ENCODE peak calls at places on chromosomes 3 and 15, in ten cellular contexts. One of them, this sample, is unnamed.

GRCh38 chr3:58646503-58646902 is 20.1 kb downstream of the FAM3D start:
- DNase-seq in Panc1: no peak
- DNase-seq in sigmoid colon: no peak
- DNase-seq in ovary: no peak
- DNase-seq in tibial artery: no peak
- DNase-seq in endodermal cell: no peak
- DNase-seq in heart right ventricle: no peak
- DNase-seq in adrenal gland: no peak
- DNase-seq in upper lobe of left lung: no peak
- DNase-seq in endothelial cell of umbilical vein: peak; percentile 51
- DNase-seq in this sample: no peak

GRCh38 chr3:157159037-157159761 is 748 bp downstream of the CCNL1 start:
- DNase-seq in endothelial cell of umbilical vein: peak; percentile 58
- DNase-seq in ovary: peak; percentile 67
- DNase-seq in Panc1: no peak
- DNase-seq in sigmoid colon: peak; percentile 82
- DNase-seq in endodermal cell: peak; percentile 88
- DNase-seq in tibial artery: peak; percentile 41
- DNase-seq in upper lobe of left lung: peak; percentile 74
- DNase-seq in heart right ventricle: peak; percentile 62
- DNase-seq in adrenal gland: peak; percentile 77
- DNase-seq in this sample: peak; percentile 83

GRCh38 chr15:22883196-22883595 is 44.7 kb downstream of the NIPA2 start:
- DNase-seq in Panc1: no peak
- DNase-seq in endodermal cell: no peak
- DNase-seq in sigmoid colon: no peak
- DNase-seq in endothelial cell of umbilical vein: no peak
- DNase-seq in ovary: no peak
- DNase-seq in upper lobe of left lung: no peak
- DNase-seq in heart right ventricle: no peak
- DNase-seq in adrenal gland: no peak
- DNase-seq in tibial artery: no peak
- DNase-seq in this sample: no peak

GRCh38 chr3:161217496-161217895 is 3.6 kb upstream of the NMD3 start:
- DNase-seq in sigmoid colon: no peak
- DNase-seq in adrenal gland: no peak
- DNase-seq in heart right ventricle: peak; percentile 50
- DNase-seq in Panc1: no peak
- DNase-seq in ovary: no peak
- DNase-seq in endodermal cell: no peak
- DNase-seq in tibial artery: no peak
- DNase-seq in endothelial cell of umbilical vein: no peak
- DNase-seq in upper lobe of left lung: no peak
- DNase-seq in this sample: no peak

GRCh38 chr15:65740148-65740547 is 51.9 kb downstream of the DENND4A start:
- DNase-seq in endothelial cell of umbilical vein: no peak
- DNase-seq in endodermal cell: no peak
- DNase-seq in adrenal gland: no peak
- DNase-seq in sigmoid colon: no peak
- DNase-seq in Panc1: no peak
- DNase-seq in heart right ventricle: no peak
- DNase-seq in ovary: no peak
- DNase-seq in tibial artery: no peak
- DNase-seq in upper lobe of left lung: no peak
- DNase-seq in this sample: no peak

GRCh38 chr3:10557783-10558373 is 52.5 kb upstream of the ATP2B2 start:
- DNase-seq in tibial artery: no peak
- DNase-seq in Panc1: no peak
- DNase-seq in sigmoid colon: peak; percentile 27
- DNase-seq in endodermal cell: peak; percentile 30
- DNase-seq in ovary: no peak
- DNase-seq in upper lobe of left lung: peak; percentile 7
- DNase-seq in endothelial cell of umbilical vein: no peak
- DNase-seq in adrenal gland: peak; percentile 40
- DNase-seq in heart right ventricle: no peak
- DNase-seq in this sample: no peak

GRCh38 chr15:36362508-36362907 is 216.9 kb upstream of the CDIN1 start:
- DNase-seq in upper lobe of left lung: no peak
- DNase-seq in sigmoid colon: no peak
- DNase-seq in Panc1: no peak
- DNase-seq in endothelial cell of umbilical vein: no peak
- DNase-seq in endodermal cell: no peak
- DNase-seq in adrenal gland: no peak
- DNase-seq in heart right ventricle: peak; percentile 7
- DNase-seq in ovary: no peak
- DNase-seq in tibial artery: no peak
- DNase-seq in this sample: no peak

GRCh38 chr15:58678683-58679082 is 70.8 kb downstream of the ADAM10 start:
- DNase-seq in ovary: no peak
- DNase-seq in sigmoid colon: no peak
- DNase-seq in upper lobe of left lung: no peak
- DNase-seq in endothelial cell of umbilical vein: peak; percentile 55
- DNase-seq in endodermal cell: no peak
- DNase-seq in tibial artery: no peak
- DNase-seq in adrenal gland: no peak
- DNase-seq in Panc1: no peak
- DNase-seq in heart right ventricle: no peak
- DNase-seq in this sample: no peak

GRCh38 chr3:48695113-48695753 is 9.5 kb upstream of the NCKIPSD start:
- DNase-seq in sigmoid colon: peak; percentile 90
- DNase-seq in Panc1: no peak
- DNase-seq in adrenal gland: no peak
- DNase-seq in endothelial cell of umbilical vein: peak; percentile 57
- DNase-seq in heart right ventricle: peak; percentile 62
- DNase-seq in endodermal cell: peak; percentile 91
- DNase-seq in tibial artery: peak; percentile 74
- DNase-seq in upper lobe of left lung: no peak
- DNase-seq in ovary: peak; percentile 77
- DNase-seq in this sample: no peak

GRCh38 chr3:177731644-177732268 is 534.5 kb upstream of the TBL1XR1 start:
- DNase-seq in upper lobe of left lung: no peak
- DNase-seq in heart right ventricle: no peak
- DNase-seq in tibial artery: no peak
- DNase-seq in endodermal cell: no peak
- DNase-seq in endothelial cell of umbilical vein: no peak
- DNase-seq in adrenal gland: no peak
- DNase-seq in ovary: no peak
- DNase-seq in Panc1: no peak
- DNase-seq in sigmoid colon: no peak
- DNase-seq in this sample: no peak

GRCh38 chr3:7144696-7145308 is 283.9 kb downstream of the GRM7 start:
- DNase-seq in adrenal gland: no peak
- DNase-seq in sigmoid colon: no peak
- DNase-seq in heart right ventricle: no peak
- DNase-seq in endodermal cell: peak; percentile 74
- DNase-seq in ovary: no peak
- DNase-seq in endothelial cell of umbilical vein: peak; percentile 36
- DNase-seq in Panc1: peak; percentile 5
- DNase-seq in upper lobe of left lung: no peak
- DNase-seq in tibial artery: no peak
- DNase-seq in this sample: no peak

GRCh38 chr3:38454884-38455638 is 1.4 kb downstream of the ACVR2B start:
- DNase-seq in tibial artery: peak; percentile 67
- DNase-seq in upper lobe of left lung: peak; percentile 85
- DNase-seq in ovary: peak; percentile 88
- DNase-seq in Panc1: no peak
- DNase-seq in endodermal cell: peak; percentile 96
- DNase-seq in adrenal gland: peak; percentile 91
- DNase-seq in endothelial cell of umbilical vein: peak; percentile 50
- DNase-seq in sigmoid colon: peak; percentile 90
- DNase-seq in heart right ventricle: peak; percentile 76
- DNase-seq in this sample: peak; percentile 75

GRCh38 chr3:44337253-44337652 is 1.3 kb upstream of the TCAIM start:
- DNase-seq in ovary: no peak
- DNase-seq in tibial artery: no peak
- DNase-seq in endodermal cell: peak; percentile 52
- DNase-seq in upper lobe of left lung: no peak
- DNase-seq in heart right ventricle: no peak
- DNase-seq in endothelial cell of umbilical vein: no peak
- DNase-seq in Panc1: no peak
- DNase-seq in sigmoid colon: no peak
- DNase-seq in adrenal gland: no peak
- DNase-seq in this sample: no peak

GRCh38 chr3:126982125-126982521 is 792 bp upstream of the PLXNA1 start:
- DNase-seq in ovary: peak; percentile 47
- DNase-seq in sigmoid colon: no peak
- DNase-seq in heart right ventricle: no peak
- DNase-seq in tibial artery: no peak
- DNase-seq in endothelial cell of umbilical vein: no peak
- DNase-seq in Panc1: no peak
- DNase-seq in endodermal cell: no peak
- DNase-seq in upper lobe of left lung: no peak
- DNase-seq in adrenal gland: no peak
- DNase-seq in this sample: no peak

GRCh38 chr3:187063286-187064081 is 75.8 kb downstream of the RPL39L start:
- DNase-seq in heart right ventricle: no peak
- DNase-seq in endothelial cell of umbilical vein: no peak
- DNase-seq in endodermal cell: peak; percentile 46
- DNase-seq in ovary: no peak
- DNase-seq in sigmoid colon: no peak
- DNase-seq in adrenal gland: no peak
- DNase-seq in Panc1: no peak
- DNase-seq in tibial artery: no peak
- DNase-seq in upper lobe of left lung: peak; percentile 67
- DNase-seq in this sample: no peak

DNA sequence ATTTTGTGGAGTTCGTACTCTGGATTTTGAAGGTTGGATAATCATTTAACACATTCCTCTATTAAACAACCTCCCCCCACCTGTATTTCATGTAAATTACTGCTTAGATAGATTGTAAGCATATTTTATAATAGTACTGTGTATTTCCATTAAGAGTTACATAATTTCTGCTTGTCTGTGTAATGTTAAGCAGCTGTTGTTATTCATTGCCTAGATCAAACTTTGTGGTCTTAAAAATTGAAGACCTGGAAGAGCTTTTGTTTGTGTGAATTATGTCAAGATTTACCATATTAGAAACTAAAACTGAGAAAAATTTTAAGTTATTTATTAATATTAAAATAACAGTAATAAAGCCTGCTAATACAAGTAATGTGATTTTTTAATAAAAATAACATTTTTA is 11.1 kb downstream of the SETD5 start:
- DNase-seq in adrenal gland: no peak
- DNase-seq in tibial artery: no peak
- DNase-seq in Panc1: no peak
- DNase-seq in upper lobe of left lung: no peak
- DNase-seq in heart right ventricle: no peak
- DNase-seq in sigmoid colon: no peak
- DNase-seq in endothelial cell of umbilical vein: no peak
- DNase-seq in endodermal cell: no peak
- DNase-seq in ovary: no peak
- DNase-seq in this sample: no peak
- H3K4me1 ChIP-seq in adrenal gland: peaks cover 95% of the 10 kb centered on the region
- H3K4me1 ChIP-seq in tibial artery: peaks cover 28% of the 10 kb centered on the region
- H3K4me1 ChIP-seq in Panc1: peaks cover 22% of the 10 kb centered on the region
- H3K4me1 ChIP-seq in upper lobe of left lung: peaks cover 35% of the 10 kb centered on the region
- H3K4me1 ChIP-seq in heart right ventricle: peaks cover 68% of the 10 kb centered on the region
- H3K4me1 ChIP-seq in sigmoid colon: no peaks in the 10 kb centered on the region
- H3K4me1 ChIP-seq in endothelial cell of umbilical vein: peaks cover 9% of the 10 kb centered on the region
- H3K4me1 ChIP-seq in endodermal cell: peaks cover 2% of the 10 kb centered on the region
- H3K4me1 ChIP-seq in ovary: peaks cover 20% of the 10 kb centered on the region
- H3K4me1 ChIP-seq in this sample: peaks cover 87% of the 10 kb centered on the region

DNA sequence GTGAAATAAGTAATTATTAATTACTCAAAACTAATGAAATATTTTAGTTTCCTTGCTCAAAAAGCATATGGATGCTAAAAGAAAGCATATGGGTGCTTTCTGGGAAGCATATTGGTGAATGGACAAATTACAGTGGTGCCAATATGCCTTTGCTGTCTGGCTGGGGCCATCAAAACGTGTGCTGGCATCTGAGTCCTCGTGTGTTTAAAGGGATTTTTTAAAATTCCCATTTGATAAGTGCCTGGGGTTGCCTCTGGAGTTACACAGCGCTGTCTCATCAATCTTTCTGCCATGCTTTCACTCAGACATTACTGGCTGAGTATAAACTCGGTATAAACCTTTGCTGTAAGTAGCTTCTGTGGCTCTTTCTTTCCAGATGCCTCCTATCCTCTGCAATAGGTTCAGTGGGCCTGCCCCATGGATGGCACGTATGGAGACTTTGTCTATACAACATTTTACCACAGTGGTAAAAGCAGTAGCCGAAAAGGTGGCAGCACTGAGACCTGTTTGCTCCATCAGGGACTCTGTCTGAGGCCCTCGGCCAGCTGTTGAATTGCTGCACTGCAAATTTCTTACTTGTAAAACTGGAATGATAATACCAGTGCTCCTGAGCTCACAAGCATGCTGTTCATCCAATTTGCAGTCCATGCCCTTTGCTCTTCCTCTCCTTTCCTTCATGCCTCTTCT is 195.5 kb downstream of the LPP start:
- DNase-seq in ovary: no peak
- DNase-seq in sigmoid colon: no peak
- DNase-seq in Panc1: no peak
- DNase-seq in tibial artery: no peak
- DNase-seq in endodermal cell: peak; percentile 72
- DNase-seq in endothelial cell of umbilical vein: no peak
- DNase-seq in adrenal gland: no peak
- DNase-seq in heart right ventricle: peak; percentile 21
- DNase-seq in upper lobe of left lung: no peak
- DNase-seq in this sample: no peak
- H3K27ac ChIP-seq in ovary: peak overlapping the region; percentile 55
- H3K27ac ChIP-seq in sigmoid colon: peak overlapping the region; percentile 44
- H3K27ac ChIP-seq in Panc1: no peak overlapping the region
- H3K27ac ChIP-seq in tibial artery: peak overlapping the region; percentile 68
- H3K27ac ChIP-seq in endodermal cell: no peak overlapping the region
- H3K27ac ChIP-seq in endothelial cell of umbilical vein: no peak overlapping the region
- H3K27ac ChIP-seq in adrenal gland: peak overlapping the region; percentile 23
- H3K27ac ChIP-seq in heart right ventricle: peak overlapping the region; percentile 37
- H3K27ac ChIP-seq in upper lobe of left lung: no peak overlapping the region
- H3K27ac ChIP-seq in this sample: no peak overlapping the region

DNA sequence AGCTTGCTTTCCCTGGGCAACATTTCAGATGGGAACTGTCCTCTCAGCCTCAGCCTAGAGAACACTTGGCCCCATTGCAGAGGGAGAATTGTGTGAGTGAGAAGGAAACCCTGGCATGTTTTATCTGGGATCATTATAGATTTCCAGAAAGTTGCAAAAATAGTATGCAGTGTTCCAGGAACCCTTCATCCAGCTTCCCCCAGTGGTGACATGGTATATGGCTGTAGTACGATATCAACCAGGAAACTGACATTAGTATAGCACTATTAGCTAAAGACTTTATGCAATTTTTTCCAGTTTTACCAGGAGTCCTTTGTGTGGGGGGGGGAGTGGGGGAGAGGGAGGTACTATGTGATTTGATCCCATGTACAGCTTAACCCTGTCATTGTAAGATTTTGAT is 166.2 kb upstream of the KBTBD8 start:
- DNase-seq in upper lobe of left lung: no peak
- DNase-seq in adrenal gland: no peak
- DNase-seq in endothelial cell of umbilical vein: no peak
- DNase-seq in sigmoid colon: no peak
- DNase-seq in endodermal cell: no peak
- DNase-seq in ovary: no peak
- DNase-seq in tibial artery: no peak
- DNase-seq in Panc1: no peak
- DNase-seq in heart right ventricle: no peak
- DNase-seq in this sample: no peak
- TF ChIP-seq CTCF in upper lobe of left lung: no peak
- TF ChIP-seq CTCF in adrenal gland: no peak
- TF ChIP-seq CTCF in endothelial cell of umbilical vein: no peak
- TF ChIP-seq CTCF in sigmoid colon: no peak
- TF ChIP-seq CTCF in endodermal cell: no peak
- TF ChIP-seq CTCF in ovary: no peak
- TF ChIP-seq CTCF in tibial artery: no peak
- TF ChIP-seq CTCF in Panc1: no peak
- TF ChIP-seq CTCF in heart right ventricle: no peak
- TF ChIP-seq CTCF in this sample: no peak

GRCh38 chr3:13891492-13892073 is 11.7 kb upstream of the WNT7A start:
- DNase-seq in ovary: no peak
- DNase-seq in tibial artery: peak; percentile 10
- DNase-seq in sigmoid colon: no peak
- DNase-seq in Panc1: no peak
- DNase-seq in adrenal gland: no peak
- DNase-seq in endodermal cell: peak; percentile 75
- DNase-seq in upper lobe of left lung: peak; percentile 70
- DNase-seq in endothelial cell of umbilical vein: no peak
- DNase-seq in heart right ventricle: no peak
- DNase-seq in this sample: no peak
- H3K4me1 ChIP-seq in ovary: peaks cover 2% of the 10 kb centered on the region
- H3K4me1 ChIP-seq in tibial artery: peaks cover 7% of the 10 kb centered on the region
- H3K4me1 ChIP-seq in sigmoid colon: no peaks in the 10 kb centered on the region
- H3K4me1 ChIP-seq in Panc1: peaks cover 6% of the 10 kb centered on the region
- H3K4me1 ChIP-seq in adrenal gland: peaks cover 6% of the 10 kb centered on the region
- H3K4me1 ChIP-seq in endodermal cell: no peaks in the 10 kb centered on the region
- H3K4me1 ChIP-seq in upper lobe of left lung: peaks cover 18% of the 10 kb centered on the region
- H3K4me1 ChIP-seq in endothelial cell of umbilical vein: peaks cover 8% of the 10 kb centered on the region
- H3K4me1 ChIP-seq in heart right ventricle: peaks cover 7% of the 10 kb centered on the region
- H3K4me1 ChIP-seq in this sample: peaks cover 33% of the 10 kb centered on the region